ENCODE peak calls at places on chromosomes 5 and 9, in nine cellular contexts. U is ascending aorta; M is heart right ventricle; V is aorta; G is transverse colon; H is CD4-positive, CD25-positive, alpha-beta regulatory T cell; Q is neural progenitor cell; N is GM23338; P is H1. D is an unnamed sample. For H3K4me1, the result is how much of the 10 kb centered on the place peaks cover.

GRCh38 chr9:104080983-104081382 is 13.1 kb upstream of the SMC2 start:
- DNase-seq in V (no peak), U (no peak), Q (no peak), M (no peak), G (no peak), N (no peak), H (no peak), P (no peak), D (no peak)

GRCh38 chr5:424259-425110 is 18.5 kb upstream of the EXOC3 start:
- DNase-seq in Q (no peak), H (no peak), U (no peak), G (no peak), P (no peak), V (peak), M (no peak), N (no peak), D (no peak)

GRCh38 chr5:83169938-83170337 is 92.6 kb downstream of the XRCC4 start:
- DNase-seq in U (no peak), Q (no peak), N (no peak), P (no peak), M (no peak), G (no peak), H (no peak), V (no peak), D (no peak)

GRCh38 chr5:39533749-39534148 is 109.0 kb upstream of the DAB2 start:
- DNase-seq in U (no peak), V (no peak), G (no peak), Q (no peak), N (no peak), P (no peak), M (no peak), H (no peak), D (no peak)

GRCh38 chr5:74098456-74098855 is 472.5 kb downstream of the ARHGEF28 start:
- DNase-seq in M (no peak), N (no peak), Q (no peak), G (no peak), U (no peak), V (no peak), P (no peak), H (no peak), D (no peak)

GRCh38 chr9:98287383-98287782 is 31.9 kb upstream of the TBC1D2 start:
- DNase-seq in U (no peak), P (no peak), N (peak), H (no peak), Q (peak), M (no peak), V (no peak), G (no peak), D (no peak)

GRCh38 chr5:50666261-50667078 is at the start of gene PARP8:
- DNase-seq in M (peak), V (peak), N (peak), G (peak), H (peak), P (no peak), Q (peak), U (no peak), D (peak)

GRCh38 chr5:73321757-73322452 is 126.7 kb downstream of the FOXD1 start:
- DNase-seq in V (no peak), N (no peak), U (no peak), M (no peak), G (no peak), Q (no peak), H (no peak), P (no peak), D (no peak)

GRCh38 chr9:21864505-21864904 is 62.1 kb downstream of the MTAP start:
- DNase-seq in P (no peak), Q (no peak), U (no peak), G (no peak), N (no peak), V (no peak), M (no peak), H (no peak), D (no peak)

GRCh38 chr5:157189223-157189622 is 8.6 kb downstream of the ITK start:
- DNase-seq in P (no peak), M (no peak), V (no peak), G (no peak), U (no peak), N (no peak), H (no peak), Q (no peak), D (no peak)

GRCh38 chr9:76657265-76657664 is 107.0 kb upstream of the PCA3 start:
- DNase-seq in P (no peak), G (no peak), H (no peak), V (no peak), Q (no peak), U (no peak), N (no peak), M (no peak), D (no peak)

GRCh38 chr9:31259824-31260223 is 1124.6 kb upstream of the ACO1 start:
- DNase-seq in V (no peak), N (peak), P (no peak), G (no peak), Q (peak), U (no peak), M (no peak), H (no peak), D (peak)

GRCh38 chr5:84343171-84343570 is 41.5 kb downstream of the EDIL3 start:
- DNase-seq in M (no peak), P (no peak), U (no peak), N (no peak), V (no peak), G (no peak), H (no peak), Q (no peak), D (no peak)

GRCh38 chr5:111461261-111461671 is 51.1 kb downstream of the STARD4 start:
- DNase-seq in H (no peak), G (no peak), P (peak), M (no peak), U (no peak), N (peak), V (no peak), Q (peak), D (no peak)

GRCh38 chr9:83706703-83707517 is 848 bp downstream of the UBQLN1 start:
- DNase-seq in U (no peak), P (peak), N (peak), V (peak), G (peak), Q (peak), H (peak), M (peak), D (peak)

GRCh38 chr5:134242146-134242545 is 16.3 kb upstream of the PPP2CA start:
- DNase-seq in N (no peak), M (no peak), U (no peak), G (peak), Q (no peak), V (no peak), H (no peak), P (no peak), D (no peak)

GRCh38 chr5:15579193-15579990 is 79.4 kb downstream of the FBXL7 start:
- DNase-seq in G (no peak), Q (peak), H (no peak), P (no peak), V (no peak), M (no peak), U (no peak), N (no peak), D (no peak)

GRCh38 chr5:99169309-99169708 is 240.5 kb upstream of the CHD1 start:
- DNase-seq in V (no peak), P (no peak), G (no peak), H (no peak), M (no peak), N (peak), U (no peak), Q (peak), D (no peak)

GRCh38 chr9:94108584-94108983 is 24.3 kb downstream of the PTPDC1 start:
- DNase-seq in H (no peak), Q (no peak), N (peak), U (no peak), P (no peak), M (peak), G (no peak), V (peak), D (no peak)

GRCh38 chr5:164504141-164504772 is 998.8 kb downstream of the MAT2B start:
- DNase-seq in Q (peak), P (no peak), M (no peak), H (no peak), V (no peak), U (no peak), G (peak), N (peak), D (no peak)

GRCh38 chr9:16450578-16450977 is 419.9 kb downstream of the BNC2 start:
- DNase-seq in U (no peak), P (no peak), H (no peak), V (no peak), N (no peak), M (no peak), G (no peak), Q (no peak), D (no peak)

GRCh38 chr5:2894347-2895135 is 143.1 kb upstream of the IRX2 start:
- DNase-seq in M (no peak), H (no peak), V (no peak), N (no peak), U (no peak), Q (no peak), P (no peak), G (no peak), D (no peak)

GRCh38 chr5:121949885-121950284 is 11.9 kb upstream of the SRFBP1 start:
- DNase-seq in V (no peak), U (no peak), G (peak), N (peak), P (no peak), H (no peak), M (no peak), Q (peak), D (no peak)

GRCh38 chr5:160475864-160476438 is 54.3 kb downstream of the PTTG1 start:
- DNase-seq in M (no peak), G (peak), Q (no peak), H (no peak), P (no peak), U (no peak), V (no peak), N (no peak), D (no peak)
- H3K4me1 ChIP-seq in M (under half), G (under half), Q (under half), H (half or more), P (under half), U (under half), V (under half), N (under half), D (half or more)

GRCh38 chr9:137275937-137276756 is 1.4 kb upstream of the TOR4A start:
- DNase-seq in M (no peak), G (no peak), Q (no peak), V (peak), U (no peak), H (no peak), N (no peak), P (no peak), D (no peak)
- H3K4me3 ChIP-seq in M (no peak), G (no peak), Q (no peak), V (no peak), U (peak), H (no peak), N (peak), P (no peak), D (no peak)

GRCh38 chr5:9540791-9541190 is 5.1 kb downstream of the SEMA5A start:
- DNase-seq in G (no peak), Q (no peak), N (no peak), V (no peak), P (no peak), H (no peak), U (no peak), M (no peak), D (no peak)

GRCh38 chr5:9538504-9538903 is 7.4 kb downstream of the SEMA5A start:
- DNase-seq in Q (no peak), H (no peak), G (no peak), P (no peak), V (no peak), N (no peak), U (no peak), M (no peak), D (peak)

GRCh38 chr5:9536717-9537116 is 9.2 kb downstream of the SEMA5A start:
- DNase-seq in Q (no peak), U (no peak), G (no peak), N (no peak), M (peak), P (no peak), V (no peak), H (no peak), D (no peak)

GRCh38 chr5:9534881-9535517 is 10.9 kb downstream of the SEMA5A start:
- DNase-seq in V (peak), H (no peak), P (no peak), U (no peak), M (no peak), G (no peak), N (no peak), Q (no peak), D (no peak)

DNA sequence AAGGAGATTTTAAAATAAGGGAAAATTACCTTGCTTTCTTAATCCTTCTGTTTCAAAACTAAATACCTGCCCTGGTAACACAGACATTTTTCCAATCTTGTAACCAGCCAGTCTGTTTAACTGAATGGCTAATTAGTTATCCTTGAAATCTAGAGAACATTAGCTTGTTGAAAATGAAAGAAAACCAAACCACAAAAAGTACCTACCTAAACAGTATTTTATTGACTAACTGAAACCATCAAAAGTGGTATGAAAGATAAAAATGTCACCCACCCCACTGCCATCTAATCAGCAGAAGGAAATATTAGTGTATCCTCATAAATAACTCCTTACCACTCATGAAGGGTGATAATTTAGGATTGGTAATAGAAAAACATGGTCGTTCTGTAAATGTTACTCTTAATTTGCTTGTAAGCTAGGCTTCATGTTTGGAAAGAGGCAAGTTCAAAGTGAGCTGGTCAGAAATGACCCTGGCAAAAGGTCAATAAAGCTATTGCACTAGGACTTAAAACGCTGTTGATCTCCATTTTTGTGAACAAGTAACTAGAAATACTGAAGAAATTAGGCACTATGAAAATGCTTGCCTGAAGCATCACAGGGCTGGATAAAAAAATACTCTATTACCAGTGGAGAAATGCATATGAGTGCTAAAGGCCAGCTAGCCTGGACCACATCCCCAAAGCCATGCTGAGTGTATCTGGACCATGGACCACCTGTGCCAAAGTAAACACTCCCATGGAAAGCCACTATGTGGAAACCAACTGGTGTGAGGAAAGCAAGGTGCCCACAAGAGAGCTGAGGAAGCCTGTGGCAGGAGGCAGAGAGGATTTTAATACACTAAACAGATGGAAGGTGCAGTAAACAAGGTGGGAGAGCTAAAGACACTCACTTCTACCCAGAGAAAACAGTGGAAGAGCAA is 8.4 kb downstream of the SEMA5A start:
- DNase-seq in Q (no peak), U (no peak), N (no peak), M (no peak), V (no peak), H (no peak), G (no peak), P (no peak), D (no peak)
- H3K27ac ChIP-seq in Q (no peak), U (peak), N (no peak), M (no peak), V (no peak), H (no peak), G (no peak), P (no peak), D (no peak)

GRCh38 chr5:95917207-95917606 is 44.4 kb downstream of the ELL2 start:
- DNase-seq in P (no peak), H (no peak), N (no peak), U (no peak), M (no peak), V (no peak), G (no peak), Q (no peak), D (no peak)
- H3K4me1 ChIP-seq in P (under half), H (under half), N (under half), U (under half), M (under half), V (under half), G (under half), Q (under half), D (under half)